ENCODE peak calls at places on chromosomes 7 and 10, in four cellular contexts. One of them, this sample, is unnamed.

GRCh38 chr7:25495905-25496304 is 267.6 kb upstream of the NPVF start:
- DNase-seq in ovary: no peak
- DNase-seq in upper lobe of right lung: no peak
- DNase-seq in Peyer's patch: no peak
- DNase-seq in this sample: no peak

GRCh38 chr10:123021517-123021916 is 12.7 kb downstream of the ACADSB start:
- DNase-seq in ovary: no peak
- DNase-seq in upper lobe of right lung: no peak
- DNase-seq in Peyer's patch: no peak
- DNase-seq in this sample: no peak

GRCh38 chr7:134787720-134788119 is 8.3 kb downstream of the CALD1 start:
- DNase-seq in upper lobe of right lung: no peak
- DNase-seq in ovary: no peak
- DNase-seq in Peyer's patch: no peak
- DNase-seq in this sample: no peak

GRCh38 chr7:157507987-157508386 is 171.2 kb downstream of the DNAJB6 start:
- DNase-seq in Peyer's patch: no peak
- DNase-seq in ovary: no peak
- DNase-seq in upper lobe of right lung: no peak
- DNase-seq in this sample: no peak

GRCh38 chr10:66719483-66719882 is 206.4 kb upstream of the LRRTM3 start:
- DNase-seq in upper lobe of right lung: no peak
- DNase-seq in Peyer's patch: no peak
- DNase-seq in ovary: no peak
- DNase-seq in this sample: no peak

GRCh38 chr7:36308031-36308430 is 81.6 kb upstream of the ANLN start:
- DNase-seq in ovary: no peak
- DNase-seq in Peyer's patch: no peak
- DNase-seq in upper lobe of right lung: no peak
- DNase-seq in this sample: no peak

GRCh38 chr7:48048113-48048512 is 12.8 kb downstream of the C7orf57 start:
- DNase-seq in Peyer's patch: no peak
- DNase-seq in upper lobe of right lung: no peak
- DNase-seq in ovary: no peak
- DNase-seq in this sample: no peak

GRCh38 chr7:42053834-42054233 is 183.2 kb downstream of the GLI3 start:
- DNase-seq in Peyer's patch: no peak
- DNase-seq in upper lobe of right lung: no peak
- DNase-seq in ovary: no peak
- DNase-seq in this sample: no peak

GRCh38 chr10:42977032-42977416 is 99.8 kb upstream of the RET start:
- DNase-seq in upper lobe of right lung: no peak
- DNase-seq in Peyer's patch: peak; percentile 30
- DNase-seq in ovary: no peak
- DNase-seq in this sample: peak; percentile 19

GRCh38 chr10:15324611-15325010 is 46.5 kb downstream of the FAM171A1 start:
- DNase-seq in upper lobe of right lung: no peak
- DNase-seq in ovary: no peak
- DNase-seq in Peyer's patch: no peak
- DNase-seq in this sample: no peak

GRCh38 chr7:153415632-153416031 is 636.6 kb upstream of the DPP6 start:
- DNase-seq in upper lobe of right lung: no peak
- DNase-seq in ovary: no peak
- DNase-seq in Peyer's patch: no peak
- DNase-seq in this sample: no peak

GRCh38 chr10:118571123-118571522 is 24.3 kb downstream of the PRLHR start:
- DNase-seq in upper lobe of right lung: no peak
- DNase-seq in Peyer's patch: no peak
- DNase-seq in ovary: no peak
- DNase-seq in this sample: no peak
- TF ChIP-seq CTCF in upper lobe of right lung: no peak
- TF ChIP-seq CTCF in Peyer's patch: no peak
- TF ChIP-seq CTCF in ovary: no peak
- TF ChIP-seq CTCF in this sample: no peak

GRCh38 chr7:22561895-22562593 is 62.1 kb upstream of the STEAP1B start:
- DNase-seq in upper lobe of right lung: no peak
- DNase-seq in ovary: no peak
- DNase-seq in Peyer's patch: no peak
- DNase-seq in this sample: no peak

GRCh38 chr7:22564511-22565045 is 64.6 kb upstream of the STEAP1B start:
- DNase-seq in upper lobe of right lung: no peak
- DNase-seq in Peyer's patch: no peak
- DNase-seq in ovary: no peak
- DNase-seq in this sample: no peak

GRCh38 chr7:22563115-22563514 is 63.1 kb upstream of the STEAP1B start:
- DNase-seq in upper lobe of right lung: no peak
- DNase-seq in Peyer's patch: peak; percentile 56
- DNase-seq in ovary: no peak
- DNase-seq in this sample: no peak

GRCh38 chr7:22565315-22565811 is 65.4 kb upstream of the STEAP1B start:
- DNase-seq in upper lobe of right lung: no peak
- DNase-seq in Peyer's patch: no peak
- DNase-seq in ovary: no peak
- DNase-seq in this sample: no peak

GRCh38 chr7:22563621-22564241 is 63.7 kb upstream of the STEAP1B start:
- DNase-seq in Peyer's patch: no peak
- DNase-seq in ovary: no peak
- DNase-seq in upper lobe of right lung: no peak
- DNase-seq in this sample: no peak
- H3K4me3 ChIP-seq in Peyer's patch: no peak overlapping the region
- H3K4me3 ChIP-seq in ovary: no peak overlapping the region
- H3K4me3 ChIP-seq in upper lobe of right lung: peak overlapping the region; percentile 11
- H3K4me3 ChIP-seq in this sample: no peak overlapping the region

GRCh38 chr7:115475774-115476407 is 554.0 kb downstream of the MDFIC start:
- DNase-seq in upper lobe of right lung: no peak
- DNase-seq in Peyer's patch: peak; percentile 49
- DNase-seq in ovary: no peak
- DNase-seq in this sample: no peak
- TF ChIP-seq CTCF in upper lobe of right lung: no peak
- TF ChIP-seq CTCF in Peyer's patch: no peak
- TF ChIP-seq CTCF in ovary: no peak
- TF ChIP-seq CTCF in this sample: no peak

GRCh38 chr7:155533120-155533826 is 13.1 kb downstream of the CNPY1 start:
- DNase-seq in ovary: no peak
- DNase-seq in upper lobe of right lung: peak; percentile 63
- DNase-seq in Peyer's patch: no peak
- DNase-seq in this sample: peak; percentile 71
- H3K4me3 ChIP-seq in ovary: peak overlapping the region; percentile 7
- H3K4me3 ChIP-seq in upper lobe of right lung: peak overlapping the region; percentile 14
- H3K4me3 ChIP-seq in Peyer's patch: no peak overlapping the region
- H3K4me3 ChIP-seq in this sample: no peak overlapping the region

DNA sequence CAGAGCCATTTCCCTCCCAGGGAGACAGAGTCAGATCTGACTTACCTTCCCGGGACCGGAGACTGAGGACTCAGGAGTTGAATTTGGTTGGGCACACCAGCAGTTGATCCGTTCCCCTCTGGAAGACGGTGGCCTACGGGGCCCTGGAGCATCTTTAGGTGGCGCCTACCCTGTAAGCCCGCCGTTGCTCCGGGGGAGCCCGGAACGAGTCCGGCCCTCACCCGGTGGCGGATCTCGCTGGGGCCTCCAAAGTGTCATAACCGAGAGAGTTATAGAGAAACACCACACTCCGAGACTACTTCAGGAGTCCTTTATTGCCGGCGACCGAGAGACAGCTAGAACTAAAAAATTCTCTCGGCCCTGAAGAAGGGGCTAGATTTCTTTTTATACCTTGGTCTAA is 182.8 kb upstream of the MBL2 start:
- DNase-seq in upper lobe of right lung: no peak
- DNase-seq in ovary: no peak
- DNase-seq in Peyer's patch: no peak
- DNase-seq in this sample: no peak
- TF ChIP-seq CTCF in upper lobe of right lung: no peak
- TF ChIP-seq CTCF in ovary: no peak
- TF ChIP-seq CTCF in Peyer's patch: no peak
- TF ChIP-seq CTCF in this sample: no peak

DNA sequence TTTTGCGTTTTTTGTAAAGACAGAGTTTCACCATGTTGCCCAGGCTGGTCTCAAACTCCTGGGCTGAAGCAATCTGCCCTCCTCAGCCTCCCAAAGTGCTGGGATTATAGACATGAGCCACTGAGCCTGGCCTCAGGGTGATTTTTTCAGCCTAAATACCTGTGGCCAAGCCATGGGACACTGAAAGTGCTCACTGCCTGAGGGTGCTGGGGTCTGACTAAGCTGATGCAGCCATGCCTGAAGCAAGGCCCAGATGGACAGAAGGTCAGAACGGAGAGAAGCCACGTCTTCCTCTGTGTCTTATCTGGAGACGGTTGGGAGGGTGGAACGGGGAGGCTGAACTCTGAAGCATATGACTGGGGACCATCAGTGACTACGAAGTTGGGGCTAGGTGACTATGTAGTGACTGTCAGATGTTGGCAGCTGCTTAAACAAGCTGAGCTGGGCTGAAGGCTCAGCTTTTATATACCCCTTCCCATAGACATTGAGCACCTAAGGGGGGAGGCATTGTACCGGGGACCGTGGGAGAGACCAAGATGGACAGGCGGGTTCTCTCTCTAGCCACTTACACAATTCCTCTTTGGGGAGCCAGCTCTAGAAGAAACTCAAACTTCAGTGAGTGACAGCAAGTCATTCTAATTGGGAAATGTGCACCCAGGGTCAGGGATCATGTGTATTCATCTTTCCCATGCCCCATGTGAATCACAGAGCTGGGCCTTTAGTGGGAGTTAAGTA is 73.3 kb upstream of the HABP2 start:
- DNase-seq in ovary: no peak
- DNase-seq in upper lobe of right lung: no peak
- DNase-seq in Peyer's patch: no peak
- DNase-seq in this sample: no peak
- H3K4me3 ChIP-seq in ovary: no peak overlapping the region
- H3K4me3 ChIP-seq in upper lobe of right lung: no peak overlapping the region
- H3K4me3 ChIP-seq in Peyer's patch: no peak overlapping the region
- H3K4me3 ChIP-seq in this sample: no peak overlapping the region

GRCh38 chr7:149767068-149767467 is 6.3 kb downstream of the ZNF467 start:
- DNase-seq in ovary: no peak
- DNase-seq in upper lobe of right lung: no peak
- DNase-seq in Peyer's patch: no peak
- DNase-seq in this sample: no peak

GRCh38 chr7:149769915-149770314 is 3.5 kb downstream of the ZNF467 start:
- DNase-seq in Peyer's patch: no peak
- DNase-seq in upper lobe of right lung: no peak
- DNase-seq in ovary: no peak
- DNase-seq in this sample: no peak

GRCh38 chr7:149770728-149771127 is 2.7 kb downstream of the ZNF467 start:
- DNase-seq in ovary: no peak
- DNase-seq in Peyer's patch: no peak
- DNase-seq in upper lobe of right lung: no peak
- DNase-seq in this sample: no peak

GRCh38 chr7:149771199-149771636 is 2.2 kb downstream of the ZNF467 start:
- DNase-seq in ovary: no peak
- DNase-seq in upper lobe of right lung: peak; percentile 71
- DNase-seq in Peyer's patch: no peak
- DNase-seq in this sample: peak; percentile 53

GRCh38 chr7:149768931-149769330 is 4.5 kb downstream of the ZNF467 start:
- DNase-seq in upper lobe of right lung: no peak
- DNase-seq in ovary: no peak
- DNase-seq in Peyer's patch: no peak
- DNase-seq in this sample: peak; percentile 27
- TF ChIP-seq CTCF in upper lobe of right lung: no peak
- TF ChIP-seq CTCF in ovary: no peak
- TF ChIP-seq CTCF in Peyer's patch: no peak
- TF ChIP-seq CTCF in this sample: no peak

DNA sequence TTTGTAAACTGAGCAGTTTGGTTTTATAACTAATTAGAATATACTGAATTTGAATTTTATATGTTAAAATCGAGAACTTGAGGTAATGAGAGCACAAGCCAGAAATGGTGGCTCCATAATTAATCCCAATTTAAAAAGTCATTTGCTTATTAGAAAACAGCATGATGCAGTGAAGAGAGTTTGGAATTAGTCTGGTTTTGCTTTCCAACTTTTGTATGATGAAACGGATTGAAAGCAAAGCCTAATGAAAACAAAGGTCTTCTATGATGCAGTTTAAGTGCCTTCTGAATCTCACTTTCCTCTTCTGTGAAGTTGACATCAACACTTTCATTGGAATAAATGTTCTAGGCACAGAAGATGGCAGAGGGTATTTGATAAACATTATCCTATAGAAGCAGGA is 89.4 kb downstream of the SORCS1 start:
- DNase-seq in upper lobe of right lung: no peak
- DNase-seq in Peyer's patch: no peak
- DNase-seq in ovary: no peak
- DNase-seq in this sample: no peak
- H3K4me3 ChIP-seq in upper lobe of right lung: no peak overlapping the region
- H3K4me3 ChIP-seq in Peyer's patch: no peak overlapping the region
- H3K4me3 ChIP-seq in ovary: no peak overlapping the region
- H3K4me3 ChIP-seq in this sample: no peak overlapping the region

DNA sequence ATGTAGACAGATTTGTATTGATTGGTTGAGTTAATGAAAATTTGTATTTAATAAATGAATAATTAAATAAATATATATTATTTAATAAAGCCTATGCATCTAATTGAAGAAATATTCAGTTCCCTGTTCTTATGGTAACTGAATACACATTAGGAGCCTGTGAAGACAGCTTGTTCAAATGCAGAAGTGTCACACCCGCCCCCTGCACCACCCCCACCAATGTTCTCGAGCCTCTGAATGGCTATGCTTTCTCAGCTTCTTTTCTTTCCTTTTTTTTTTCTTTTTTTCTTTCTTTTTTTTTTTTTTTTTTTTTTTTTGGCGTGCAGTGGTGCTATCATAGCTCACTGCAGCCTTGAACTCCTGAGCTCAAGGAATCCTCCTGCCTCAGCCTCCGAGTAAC is 38.3 kb upstream of the PARD3 start:
- DNase-seq in ovary: no peak
- DNase-seq in Peyer's patch: no peak
- DNase-seq in upper lobe of right lung: no peak
- DNase-seq in this sample: no peak
- TF ChIP-seq CTCF in ovary: no peak
- TF ChIP-seq CTCF in Peyer's patch: no peak
- TF ChIP-seq CTCF in upper lobe of right lung: no peak
- TF ChIP-seq CTCF in this sample: no peak

GRCh38 chr7:20214132-20214531 is 3.1 kb downstream of the MACC1 start:
- DNase-seq in upper lobe of right lung: no peak
- DNase-seq in ovary: no peak
- DNase-seq in Peyer's patch: no peak
- DNase-seq in this sample: no peak

GRCh38 chr7:20214787-20215669 is 2.2 kb downstream of the MACC1 start:
- DNase-seq in ovary: no peak
- DNase-seq in Peyer's patch: no peak
- DNase-seq in upper lobe of right lung: peak; percentile 49
- DNase-seq in this sample: no peak

GRCh38 chr7:20211376-20211775 is 5.8 kb downstream of the MACC1 start:
- DNase-seq in ovary: no peak
- DNase-seq in upper lobe of right lung: no peak
- DNase-seq in Peyer's patch: no peak
- DNase-seq in this sample: no peak

GRCh38 chr7:20216637-20217036 is 547 bp downstream of the MACC1 start:
- DNase-seq in Peyer's patch: no peak
- DNase-seq in ovary: no peak
- DNase-seq in upper lobe of right lung: no peak
- DNase-seq in this sample: no peak

DNA sequence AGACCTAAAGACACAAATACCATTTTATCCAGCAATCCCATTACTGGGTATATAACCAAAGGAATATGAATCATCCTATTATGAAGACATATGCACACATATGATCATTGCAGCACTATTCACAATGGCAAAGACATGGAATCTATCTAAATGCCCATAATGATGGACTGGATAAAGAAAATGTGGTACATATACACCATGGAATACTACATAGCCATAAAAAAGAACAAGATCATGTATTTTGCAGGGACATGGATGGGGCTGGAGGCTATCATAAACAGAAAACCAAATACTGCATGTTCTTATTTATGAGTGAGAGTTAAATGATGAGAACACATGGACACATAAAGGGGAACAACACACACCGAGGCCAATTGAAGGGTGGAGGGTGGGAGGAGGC is 3.8 kb downstream of the MACC1 start:
- DNase-seq in ovary: no peak
- DNase-seq in upper lobe of right lung: no peak
- DNase-seq in Peyer's patch: no peak
- DNase-seq in this sample: no peak
- H3K4me3 ChIP-seq in ovary: no peak overlapping the region
- H3K4me3 ChIP-seq in upper lobe of right lung: no peak overlapping the region
- H3K4me3 ChIP-seq in Peyer's patch: no peak overlapping the region
- H3K4me3 ChIP-seq in this sample: no peak overlapping the region